ENCODE peak calls at places on chromosomes 13 and 19, in six cellular contexts. One of them, this sample, is unnamed.

GRCh38 chr19:10797541-10798256 is 38.3 kb downstream of the TMED1 start:
- DNase-seq in psoas muscle: no peak
- DNase-seq in lower lobe of right lung: no peak
- DNase-seq in tibial artery: no peak
- DNase-seq in OCI-LY7: no peak
- DNase-seq in tibial nerve: no peak
- DNase-seq in this sample: no peak

GRCh38 chr19:4566402-4567051 is 7.0 kb upstream of the SEMA6B start:
- DNase-seq in psoas muscle: no peak
- DNase-seq in lower lobe of right lung: no peak
- DNase-seq in tibial artery: no peak
- DNase-seq in OCI-LY7: no peak
- DNase-seq in tibial nerve: no peak
- DNase-seq in this sample: no peak

GRCh38 chr13:34343413-34343812 is 525.5 kb downstream of the RFC3 start:
- DNase-seq in psoas muscle: no peak
- DNase-seq in lower lobe of right lung: no peak
- DNase-seq in tibial artery: no peak
- DNase-seq in OCI-LY7: no peak
- DNase-seq in tibial nerve: no peak
- DNase-seq in this sample: no peak

GRCh38 chr19:28427256-28428083 is 785.5 kb downstream of the UQCRFS1 start:
- DNase-seq in psoas muscle: no peak
- DNase-seq in lower lobe of right lung: no peak
- DNase-seq in tibial artery: no peak
- DNase-seq in OCI-LY7: no peak
- DNase-seq in tibial nerve: no peak
- DNase-seq in this sample: no peak

GRCh38 chr19:39765091-39766076 is 13.3 kb upstream of the LEUTX start:
- DNase-seq in psoas muscle: peak
- DNase-seq in lower lobe of right lung: peak
- DNase-seq in tibial artery: no peak
- DNase-seq in OCI-LY7: peak
- DNase-seq in tibial nerve: no peak
- DNase-seq in this sample: no peak

GRCh38 chr19:10516671-10517286 is 468 bp downstream of the S1PR5 start:
- DNase-seq in psoas muscle: no peak
- DNase-seq in lower lobe of right lung: no peak
- DNase-seq in tibial artery: no peak
- DNase-seq in OCI-LY7: no peak
- DNase-seq in tibial nerve: no peak
- DNase-seq in this sample: no peak

GRCh38 chr19:11685676-11686650 is 52.8 kb downstream of the ZNF823 start:
- DNase-seq in psoas muscle: no peak
- DNase-seq in lower lobe of right lung: no peak
- DNase-seq in tibial artery: no peak
- DNase-seq in OCI-LY7: no peak
- DNase-seq in tibial nerve: no peak
- DNase-seq in this sample: no peak

GRCh38 chr13:82829040-82829439 is 1053.2 kb downstream of the SLITRK1 start:
- DNase-seq in psoas muscle: no peak
- DNase-seq in lower lobe of right lung: no peak
- DNase-seq in tibial artery: no peak
- DNase-seq in OCI-LY7: no peak
- DNase-seq in tibial nerve: no peak
- DNase-seq in this sample: no peak

GRCh38 chr13:107234315-107234714 is 666.4 kb upstream of the ARGLU1 start:
- DNase-seq in psoas muscle: no peak
- DNase-seq in lower lobe of right lung: no peak
- DNase-seq in tibial artery: no peak
- DNase-seq in OCI-LY7: no peak
- DNase-seq in tibial nerve: no peak
- DNase-seq in this sample: no peak

GRCh38 chr19:16899566-16900075 is 10.8 kb downstream of the F2RL3 start:
- DNase-seq in psoas muscle: no peak
- DNase-seq in lower lobe of right lung: peak
- DNase-seq in tibial artery: no peak
- DNase-seq in OCI-LY7: peak
- DNase-seq in tibial nerve: no peak
- DNase-seq in this sample: no peak

GRCh38 chr13:58254961-58255360 is 623.4 kb downstream of the PCDH17 start:
- DNase-seq in psoas muscle: no peak
- DNase-seq in lower lobe of right lung: no peak
- DNase-seq in tibial artery: no peak
- DNase-seq in OCI-LY7: no peak
- DNase-seq in tibial nerve: no peak
- DNase-seq in this sample: no peak

GRCh38 chr19:36688058-36688457 is 646 bp downstream of the ZNF567 start:
- DNase-seq in psoas muscle: no peak
- DNase-seq in lower lobe of right lung: no peak
- DNase-seq in tibial artery: no peak
- DNase-seq in OCI-LY7: no peak
- DNase-seq in tibial nerve: no peak
- DNase-seq in this sample: no peak

GRCh38 chr19:3840804-3841203 is 28.0 kb downstream of the ZFR2 start:
- DNase-seq in psoas muscle: no peak
- DNase-seq in lower lobe of right lung: no peak
- DNase-seq in tibial artery: no peak
- DNase-seq in OCI-LY7: no peak
- DNase-seq in tibial nerve: no peak
- DNase-seq in this sample: no peak

GRCh38 chr19:53511933-53512374 is 26.0 kb upstream of the ZNF331 start:
- DNase-seq in psoas muscle: peak
- DNase-seq in lower lobe of right lung: peak
- DNase-seq in tibial artery: peak
- DNase-seq in OCI-LY7: peak
- DNase-seq in tibial nerve: peak
- DNase-seq in this sample: peak

GRCh38 chr19:33252418-33252962 is 26.8 kb upstream of the SLC7A10 start:
- DNase-seq in psoas muscle: no peak
- DNase-seq in lower lobe of right lung: peak
- DNase-seq in tibial artery: no peak
- DNase-seq in OCI-LY7: no peak
- DNase-seq in tibial nerve: no peak
- DNase-seq in this sample: peak

GRCh38 chr13:99819962-99820361 is 151.6 kb downstream of the ZIC5 start:
- DNase-seq in psoas muscle: no peak
- DNase-seq in lower lobe of right lung: no peak
- DNase-seq in tibial artery: no peak
- DNase-seq in OCI-LY7: no peak
- DNase-seq in tibial nerve: no peak
- DNase-seq in this sample: no peak

GRCh38 chr13:20209937-20210336 is 17.2 kb upstream of the GJB2 start:
- DNase-seq in psoas muscle: no peak
- DNase-seq in lower lobe of right lung: no peak
- DNase-seq in tibial artery: no peak
- DNase-seq in OCI-LY7: no peak
- DNase-seq in tibial nerve: no peak
- DNase-seq in this sample: no peak

GRCh38 chr19:5030822-5031221 is 61.9 kb downstream of the KDM4B start:
- DNase-seq in psoas muscle: no peak
- DNase-seq in lower lobe of right lung: no peak
- DNase-seq in tibial artery: no peak
- DNase-seq in OCI-LY7: no peak
- DNase-seq in tibial nerve: no peak
- DNase-seq in this sample: no peak

GRCh38 chr19:45385392-45386221 is 15.2 kb upstream of the ERCC2 start:
- DNase-seq in psoas muscle: no peak
- DNase-seq in lower lobe of right lung: no peak
- DNase-seq in tibial artery: no peak
- DNase-seq in OCI-LY7: no peak
- DNase-seq in tibial nerve: no peak
- DNase-seq in this sample: no peak

GRCh38 chr13:94309576-94309975 is 169.9 kb downstream of the DCT start:
- DNase-seq in psoas muscle: no peak
- DNase-seq in lower lobe of right lung: no peak
- DNase-seq in tibial artery: no peak
- DNase-seq in OCI-LY7: no peak
- DNase-seq in tibial nerve: no peak
- DNase-seq in this sample: no peak

GRCh38 chr13:103157434-103158145 is 91.4 kb upstream of the SLC10A2 start:
- DNase-seq in psoas muscle: no peak
- DNase-seq in lower lobe of right lung: no peak
- DNase-seq in tibial artery: no peak
- DNase-seq in OCI-LY7: no peak
- DNase-seq in tibial nerve: no peak
- DNase-seq in this sample: no peak

GRCh38 chr19:40342644-40343311 is 5.4 kb downstream of the C19orf47 start:
- DNase-seq in psoas muscle: no peak
- DNase-seq in lower lobe of right lung: no peak
- DNase-seq in tibial artery: no peak
- DNase-seq in OCI-LY7: no peak
- DNase-seq in tibial nerve: no peak
- DNase-seq in this sample: no peak

GRCh38 chr19:2282062-2282861 is at the start of gene PEAK3:
- DNase-seq in psoas muscle: peak
- DNase-seq in lower lobe of right lung: peak
- DNase-seq in tibial artery: peak
- DNase-seq in OCI-LY7: no peak
- DNase-seq in tibial nerve: peak
- DNase-seq in this sample: peak

GRCh38 chr13:71240906-71241305 is 626.1 kb downstream of the DACH1 start:
- DNase-seq in psoas muscle: no peak
- DNase-seq in lower lobe of right lung: no peak
- DNase-seq in tibial artery: no peak
- DNase-seq in OCI-LY7: no peak
- DNase-seq in tibial nerve: no peak
- DNase-seq in this sample: no peak
- TF ChIP-seq CTCF in psoas muscle: peak
- TF ChIP-seq CTCF in lower lobe of right lung: peak
- TF ChIP-seq CTCF in tibial artery: no peak
- TF ChIP-seq CTCF in OCI-LY7: peak
- TF ChIP-seq CTCF in tibial nerve: peak
- TF ChIP-seq CTCF in this sample: peak

DNA sequence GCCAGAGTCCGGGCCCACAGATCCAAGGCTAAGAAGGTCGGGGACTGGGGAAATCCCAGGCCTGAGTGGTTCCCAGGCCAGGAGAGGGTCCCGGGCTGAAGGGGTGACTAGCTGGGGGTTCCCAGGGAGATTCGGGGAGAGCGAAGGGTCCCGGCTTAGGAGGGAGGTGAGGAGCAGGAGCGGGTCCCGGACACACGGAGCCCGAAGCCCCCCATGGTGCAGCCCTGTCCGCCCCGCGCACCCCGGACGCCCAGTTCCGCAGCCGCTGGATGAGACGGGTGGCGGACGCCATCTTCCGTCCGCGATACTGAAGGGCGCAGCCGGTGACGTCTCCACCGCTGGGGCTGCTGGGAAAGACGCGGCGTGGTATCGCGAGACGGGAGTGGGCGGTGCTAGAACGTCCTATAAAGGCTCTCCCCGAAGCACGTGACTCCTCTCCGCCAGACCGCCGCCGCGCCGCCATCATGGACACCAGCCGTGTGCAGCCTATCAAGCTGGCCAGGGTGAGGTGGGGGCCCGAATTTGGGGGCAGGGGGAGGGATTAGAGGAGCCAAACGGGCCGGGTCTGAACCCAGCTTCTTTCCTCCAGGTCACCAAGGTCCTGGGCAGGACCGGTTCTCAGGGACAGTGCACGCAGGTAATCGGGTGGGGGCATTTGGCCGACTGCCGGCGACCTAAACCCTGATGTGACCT is at the start of the genes NDUFA7 and RPS28:
- DNase-seq in psoas muscle: peak
- DNase-seq in lower lobe of right lung: peak
- DNase-seq in tibial artery: peak
- DNase-seq in OCI-LY7: peak
- DNase-seq in tibial nerve: peak
- DNase-seq in this sample: peak
- TF ChIP-seq CTCF in psoas muscle: peak
- TF ChIP-seq CTCF in lower lobe of right lung: peak
- TF ChIP-seq CTCF in tibial artery: no peak
- TF ChIP-seq CTCF in OCI-LY7: peak
- TF ChIP-seq CTCF in tibial nerve: peak
- TF ChIP-seq CTCF in this sample: peak

GRCh38 chr13:32354040-32354439 is 38.7 kb downstream of the BRCA2 start:
- DNase-seq in psoas muscle: no peak
- DNase-seq in lower lobe of right lung: no peak
- DNase-seq in tibial artery: no peak
- DNase-seq in OCI-LY7: peak
- DNase-seq in tibial nerve: no peak
- DNase-seq in this sample: no peak
- TF ChIP-seq CTCF in psoas muscle: no peak
- TF ChIP-seq CTCF in lower lobe of right lung: no peak
- TF ChIP-seq CTCF in tibial artery: no peak
- TF ChIP-seq CTCF in OCI-LY7: no peak
- TF ChIP-seq CTCF in tibial nerve: no peak
- TF ChIP-seq CTCF in this sample: no peak

DNA sequence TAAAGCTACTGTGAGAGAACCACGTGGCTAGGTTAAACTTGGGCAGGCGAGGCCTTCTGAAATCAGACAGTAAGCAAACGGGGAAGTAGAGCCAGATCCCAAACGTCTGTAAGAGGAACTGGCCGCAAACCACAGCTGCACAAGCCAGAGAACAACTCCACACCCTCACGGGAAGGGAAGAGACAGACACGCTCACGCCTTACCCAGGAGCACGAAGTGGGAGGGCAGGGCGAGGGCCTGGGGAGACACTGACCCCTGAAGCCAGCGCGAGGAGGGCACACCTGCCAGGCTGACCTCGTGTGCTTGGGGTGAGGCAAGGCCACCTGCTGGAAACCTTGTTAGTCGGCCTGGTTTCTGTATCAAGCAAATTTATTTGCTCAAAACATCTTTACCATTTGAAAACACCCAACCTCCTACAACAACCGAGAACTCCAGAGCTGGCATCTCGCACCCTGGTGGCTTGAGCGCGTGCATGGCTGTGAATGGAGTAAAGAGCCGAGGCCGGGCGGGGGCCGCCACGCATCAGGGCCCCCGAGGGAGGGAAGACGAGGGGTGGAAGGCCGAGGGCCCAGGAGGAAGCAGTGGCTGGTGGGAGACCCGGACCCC is 7.3 kb downstream of the POLR2E start:
- DNase-seq in psoas muscle: no peak
- DNase-seq in lower lobe of right lung: peak
- DNase-seq in tibial artery: peak
- DNase-seq in OCI-LY7: peak
- DNase-seq in tibial nerve: no peak
- DNase-seq in this sample: no peak
- TF ChIP-seq CTCF in psoas muscle: no peak
- TF ChIP-seq CTCF in lower lobe of right lung: no peak
- TF ChIP-seq CTCF in tibial artery: no peak
- TF ChIP-seq CTCF in OCI-LY7: peak
- TF ChIP-seq CTCF in tibial nerve: peak
- TF ChIP-seq CTCF in this sample: no peak